ENCODE peak calls at places on chromosomes 4 and X, in six cellular contexts. V is GM12891, T is GM12878, A is SK-N-SH, Z is HepG2, K is K562. L is an unnamed sample.

GRCh38 chrX:42944381-42944998 is 166.5 kb upstream of the PPP1R2C start:
- DNase-seq in Z (no peak), V (no peak), T (no peak), A (no peak), K (no peak), L (no peak)

GRCh38 chr4:128812360-128812958 is 3.0 kb downstream of the JADE1 start:
- DNase-seq in V (peak; percentile 36), T (no peak), K (peak; percentile 75), A (peak; percentile 82), Z (peak; percentile 76), L (peak; percentile 50)

GRCh38 chr4:150664935-150665334 is 83.0 kb downstream of the MAB21L2 start:
- DNase-seq in K (no peak), A (no peak), Z (peak; percentile 7), V (no peak), T (no peak), L (no peak)

GRCh38 chr4:156948738-156949137 is 22.9 kb downstream of the PDGFC start:
- DNase-seq in Z (no peak), A (no peak), K (no peak), V (no peak), T (no peak), L (no peak)

GRCh38 chrX:499870-500364 is 113.2 kb upstream of the PPP2R3B start:
- DNase-seq in A (no peak), K (no peak), V (no peak), Z (no peak), T (no peak), L (no peak)

GRCh38 chr4:81622028-81622427 is 150.3 kb upstream of the RASGEF1B start:
- DNase-seq in T (no peak), V (no peak), Z (no peak), A (no peak), K (no peak), L (no peak)

GRCh38 chr4:29966386-29966785 is 753.8 kb upstream of the PCDH7 start:
- DNase-seq in A (no peak), T (no peak), Z (no peak), K (no peak), V (no peak), L (no peak)

GRCh38 chr4:87555751-87556619 is 26.8 kb upstream of the SPARCL1 start:
- DNase-seq in K (no peak), V (no peak), A (no peak), Z (no peak), T (no peak), L (no peak)

GRCh38 chrX:132877954-132878536 is 80.4 kb downstream of the HS6ST2 start:
- DNase-seq in A (no peak), Z (no peak), K (no peak), V (no peak), T (no peak), L (no peak)

GRCh38 chr4:7297881-7298280 is 105.5 kb downstream of the SORCS2 start:
- DNase-seq in V (no peak), T (no peak), A (no peak), Z (no peak), K (no peak), L (no peak)

GRCh38 chrX:9928083-9928482 is 39.1 kb upstream of the CLDN34 start:
- DNase-seq in T (no peak), Z (no peak), A (no peak), V (no peak), K (no peak), L (no peak)

GRCh38 chr4:112348488-112349158 is 51.5 kb downstream of the ALPK1 start:
- DNase-seq in T (no peak), Z (peak; percentile 65), K (peak; percentile 67), V (no peak), A (peak; percentile 57), L (no peak)

GRCh38 chr4:6280365-6280996 is 10.8 kb downstream of the WFS1 start:
- DNase-seq in Z (no peak), V (no peak), A (no peak), K (no peak), T (no peak), L (no peak)

GRCh38 chr4:59664771-59665170 is 1535.4 kb upstream of the ADGRL3 start:
- DNase-seq in K (no peak), T (no peak), V (no peak), A (no peak), Z (no peak), L (no peak)

DNA sequence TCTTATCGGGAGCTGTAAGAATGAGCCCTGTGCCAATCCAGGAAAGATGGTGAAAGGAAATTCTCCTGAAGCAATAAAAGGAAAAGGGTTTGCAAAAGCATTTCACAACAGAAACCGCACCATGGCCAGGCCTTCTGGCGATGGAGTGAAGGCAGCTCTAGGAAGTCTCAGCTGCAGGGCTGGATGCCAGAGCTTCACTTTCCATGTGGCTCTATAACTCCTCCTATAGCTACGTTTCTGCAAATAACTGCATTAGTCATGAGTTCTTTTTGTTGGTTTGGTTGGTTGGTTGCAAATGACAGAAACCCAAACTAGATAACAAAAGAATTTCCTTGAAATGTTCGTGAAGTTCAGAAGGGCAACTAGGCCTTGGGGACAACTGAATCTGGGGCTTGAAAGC is 84.6 kb downstream of the RELL1 start:
- DNase-seq in Z (peak; percentile 18), T (no peak), A (no peak), K (no peak), V (no peak), L (no peak)
- TF ChIP-seq TAF1 in Z (no peak), T (no peak), A (no peak), K (no peak), V (no peak), L (no peak)

GRCh38 chrX:151870603-151871002 is 42.1 kb upstream of the MAGEA4 start:
- DNase-seq in V (no peak), A (no peak), K (no peak), T (no peak), Z (peak; percentile 2), L (no peak)
- TF ChIP-seq TAF1 in V (no peak), A (no peak), K (no peak), T (no peak), Z (no peak), L (no peak)

GRCh38 chrX:97597954-97598353 is 714.2 kb downstream of the RPA4 start:
- DNase-seq in V (no peak), A (no peak), Z (no peak), T (no peak), K (no peak), L (no peak)
- TF ChIP-seq TAF1 in V (no peak), A (no peak), Z (no peak), T (no peak), K (no peak), L (no peak)

GRCh38 chr4:28093071-28093470 is 1232.4 kb downstream of the STIM2 start:
- DNase-seq in Z (no peak), K (no peak), V (no peak), T (no peak), A (no peak), L (no peak)
- TF ChIP-seq TAF1 in Z (no peak), K (no peak), V (no peak), T (no peak), A (no peak), L (no peak)

GRCh38 chr4:97491856-97492255 is 651.4 kb downstream of the STPG2 start:
- DNase-seq in V (no peak), A (no peak), T (no peak), K (no peak), Z (no peak), L (no peak)

GRCh38 chr4:97498875-97499274 is 644.4 kb downstream of the STPG2 start:
- DNase-seq in Z (no peak), V (no peak), T (no peak), K (no peak), A (no peak), L (no peak)

GRCh38 chr4:97496298-97496873 is 646.9 kb downstream of the STPG2 start:
- DNase-seq in A (no peak), V (no peak), K (no peak), T (no peak), Z (no peak), L (no peak)

DNA sequence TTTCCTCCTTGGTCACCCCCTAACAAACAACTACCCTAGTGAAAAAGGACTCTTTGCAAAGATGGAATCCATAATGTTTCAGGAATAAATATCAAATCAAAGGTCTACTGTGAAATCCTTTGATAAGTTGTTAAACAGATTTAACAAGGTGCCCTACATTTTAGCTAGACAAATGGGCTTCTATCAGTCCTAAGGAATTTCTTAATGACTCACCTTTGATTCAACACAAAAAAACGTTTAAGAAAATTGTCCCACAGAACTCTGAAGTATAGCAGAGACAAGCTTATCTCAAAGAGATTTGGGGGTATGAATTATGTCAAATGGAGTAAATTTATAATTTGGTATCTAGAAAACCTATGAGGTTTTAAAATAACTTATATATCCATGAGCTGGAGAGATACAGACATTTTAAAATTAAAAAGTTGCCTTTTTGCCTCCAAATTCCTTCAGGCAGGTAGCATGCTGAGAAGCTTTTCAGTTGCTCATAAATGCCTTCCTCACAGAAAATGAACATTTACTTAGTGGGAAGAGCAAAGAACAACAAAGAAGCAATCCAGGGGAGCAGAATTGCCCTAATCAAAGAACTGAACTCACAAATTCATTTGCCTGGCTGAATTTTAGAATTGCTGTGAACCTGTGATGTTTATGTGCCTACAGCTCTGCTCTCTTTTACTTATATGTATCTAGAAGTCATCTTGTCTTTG is 649.3 kb downstream of the STPG2 start:
- DNase-seq in T (no peak), A (no peak), K (no peak), V (no peak), Z (no peak), L (no peak)
- TF ChIP-seq TAF1 in T (no peak), A (no peak), K (no peak), V (no peak), Z (no peak), L (no peak)

DNA sequence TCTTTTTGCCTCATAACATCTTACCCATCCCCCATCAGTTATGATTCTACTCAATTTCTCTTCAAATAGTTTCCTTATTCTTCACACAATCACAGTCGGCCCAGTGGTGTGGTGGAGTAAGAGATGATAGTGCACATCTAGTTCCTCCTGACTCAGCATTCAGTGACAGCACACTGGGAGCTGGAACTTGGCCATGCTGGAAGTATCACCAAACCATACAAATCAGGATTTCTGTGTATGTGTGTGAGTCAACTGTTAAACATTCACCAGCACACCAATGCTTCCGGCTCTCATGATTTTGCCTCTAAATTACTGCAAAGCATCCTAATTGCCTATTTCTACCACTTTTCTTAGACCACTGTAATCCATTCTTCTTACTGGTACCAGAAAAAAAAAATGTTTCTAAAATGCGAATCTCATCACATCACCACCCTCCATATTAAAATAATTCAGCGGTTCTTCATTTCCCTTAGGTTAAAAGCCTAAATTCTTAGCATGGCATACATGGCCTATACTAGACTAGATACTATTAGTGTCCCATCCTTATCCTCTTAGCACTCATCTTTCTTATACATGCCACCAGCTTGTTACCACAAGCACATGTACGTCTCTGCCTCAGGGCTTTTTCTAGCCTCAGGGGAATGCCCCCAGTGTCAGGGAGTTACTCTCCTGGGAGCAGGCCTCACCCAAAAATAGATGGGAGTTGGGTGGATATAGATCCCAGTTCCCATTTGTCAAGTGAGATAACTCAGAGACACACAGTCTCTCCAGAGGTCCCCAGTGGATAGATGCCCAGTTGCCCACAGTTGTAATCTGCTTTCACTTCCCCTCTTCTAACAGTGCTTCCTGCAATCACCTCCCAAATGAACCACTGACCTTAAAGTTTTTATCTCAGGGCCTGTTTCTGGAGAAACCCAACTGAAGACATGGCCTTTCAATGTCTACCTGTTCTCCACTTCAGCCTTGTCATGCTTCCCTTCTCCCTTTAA is 49.2 kb upstream of the DDX53 start:
- DNase-seq in T (no peak), V (no peak), Z (no peak), K (peak; percentile 21), A (no peak), L (no peak)
- TF ChIP-seq TAF1 in T (no peak), V (no peak), Z (no peak), K (no peak), A (no peak), L (no peak)